ENCODE peak calls at places on chromosomes 4 and X, in seven cellular contexts. T, N, U, B, W, A and O are unnamed samples.

GRCh38 chr4:186260504-186261448 is 5.2 kb upstream of the F11 start:
- DNase-seq in U (no peak), W (no peak), N (no peak), B (no peak), A (no peak), T (no peak), O (no peak)

GRCh38 chr4:6901669-6902317 is 7.8 kb upstream of the TBC1D14 start:
- DNase-seq in W (no peak), B (no peak), N (no peak), A (no peak), U (no peak), T (no peak), O (no peak)

GRCh38 chrX:48003367-48003757 is 427 bp downstream of the ZNF182 start:
- DNase-seq in U (no peak), N (no peak), B (no peak), W (no peak), A (no peak), T (peak; percentile 3), O (no peak)

GRCh38 chr4:123114084-123114914 is 191.9 kb upstream of the NUDT6 start:
- DNase-seq in U (no peak), A (no peak), W (no peak), B (no peak), T (no peak), N (no peak), O (no peak)

GRCh38 chr4:56055991-56056390 is 107.2 kb downstream of the CEP135 start:
- DNase-seq in A (no peak), U (no peak), T (no peak), N (no peak), B (no peak), W (no peak), O (no peak)

GRCh38 chr4:111849726-111850284 is 295.4 kb upstream of the FAM241A start:
- DNase-seq in B (no peak), U (no peak), W (no peak), T (no peak), N (no peak), A (no peak), O (no peak)

GRCh38 chr4:185779520-185779919 is 32.5 kb downstream of the SORBS2 start:
- DNase-seq in W (no peak), N (no peak), A (no peak), U (no peak), B (no peak), T (no peak), O (no peak)

GRCh38 chrX:49053223-49054072 is 5.4 kb upstream of the CCDC120 start:
- DNase-seq in T (no peak), B (peak; percentile 62), N (peak; percentile 37), U (no peak), W (peak; percentile 59), A (peak; percentile 89), O (peak; percentile 54)